ENCODE peak calls at places on chromosomes 13 and 19, in eight cellular contexts. A, Y, O, I, Q, R, S and Z are unnamed samples.

GRCh38 chr13:44575741-44576395 is at the start of gene TSC22D1:
- DNase-seq in A (no peak), Y (peak), O (peak), I (peak), Q (peak), R (peak), S (peak), Z (no peak)

GRCh38 chr13:51539887-51540286 is 44.4 kb upstream of the WDFY2 start:
- DNase-seq in A (no peak), Y (peak), O (no peak), I (no peak), Q (no peak), R (no peak), S (peak), Z (no peak)

GRCh38 chr13:105929486-105929885 is 606.0 kb downstream of the EFNB2 start:
- DNase-seq in A (no peak), Y (no peak), O (no peak), I (no peak), Q (no peak), R (no peak), S (no peak), Z (no peak)

GRCh38 chr19:7326105-7326877 is 22.4 kb upstream of the ARHGEF18 start:
- DNase-seq in A (peak), Y (peak), O (no peak), I (no peak), Q (no peak), R (peak), S (peak), Z (no peak)

GRCh38 chr13:65453982-65454381 is 1776.2 kb downstream of the PCDH9 start:
- DNase-seq in A (no peak), Y (no peak), O (no peak), I (no peak), Q (no peak), R (no peak), S (no peak), Z (no peak)

GRCh38 chr19:35670686-35671085 is 4.4 kb downstream of the UPK1A start:
- DNase-seq in A (no peak), Y (no peak), O (no peak), I (no peak), Q (no peak), R (no peak), S (no peak), Z (no peak)

GRCh38 chr19:55005684-55006488 is 32.2 kb downstream of the GP6 start:
- DNase-seq in A (peak), Y (peak), O (no peak), I (peak), Q (peak), R (peak), S (peak), Z (peak)

GRCh38 chr13:36313047-36313969 is 15.7 kb upstream of the CCDC169 start:
- DNase-seq in A (no peak), Y (peak), O (no peak), I (no peak), Q (no peak), R (no peak), S (no peak), Z (no peak)

GRCh38 chr13:42539670-42540069 is 34.3 kb upstream of the TNFSF11 start:
- DNase-seq in A (no peak), Y (peak), O (no peak), I (no peak), Q (no peak), R (no peak), S (peak), Z (no peak)

GRCh38 chr13:43136940-43137574 is 113.7 kb downstream of the DNAJC15 start:
- DNase-seq in A (no peak), Y (no peak), O (no peak), I (no peak), Q (no peak), R (no peak), S (peak), Z (no peak)

GRCh38 chr13:101514695-101515275 is 62.3 kb downstream of the ITGBL1 start:
- DNase-seq in A (peak), Y (peak), O (no peak), I (no peak), Q (peak), R (peak), S (peak), Z (peak)